ENCODE peak calls at places on chromosomes 6 and 20, in five cellular contexts. E is IMR-90, U is dorsolateral prefrontal cortex, K is brain microvascular endothelial cell, O is progenitor cell of endocrine pancreas. L is an unnamed sample.

GRCh38 chr6:138772596-138773176 is 883 bp upstream of the CCDC28A start:
- DNase-seq in K (no peak), U (no peak), E (no peak), O (no peak), L (no peak)

GRCh38 chr20:45406260-45407066 is 1.6 kb upstream of the DBNDD2 start:
- DNase-seq in E (no peak), U (peak; percentile 53), O (peak; percentile 40), K (no peak), L (peak; percentile 49)

GRCh38 chr6:43972915-43973304 is 154.3 kb downstream of the MRPL14 start:
- DNase-seq in U (peak; percentile 88), O (no peak), K (peak; percentile 65), E (peak; percentile 95), L (peak; percentile 44)

GRCh38 chr6:10237284-10238043 is 177.4 kb downstream of the TFAP2A start:
- DNase-seq in O (no peak), K (peak; percentile 2), U (no peak), E (peak; percentile 1), L (no peak)

GRCh38 chr6:16760536-16761468 is at the start of gene ATXN1:
- DNase-seq in O (peak; percentile 54), K (peak; percentile 70), U (no peak), E (peak; percentile 65), L (peak; percentile 74)

GRCh38 chr6:47161176-47161687 is 119.1 kb upstream of the ADGRF1 start:
- DNase-seq in K (no peak), O (no peak), E (peak; percentile 36), U (no peak), L (no peak)

GRCh38 chr20:63896136-63896890 is 1.4 kb downstream of the DNAJC5 start:
- DNase-seq in O (no peak), U (peak; percentile 34), E (peak; percentile 46), K (no peak), L (no peak)

GRCh38 chr6:118509009-118509617 is 39.0 kb upstream of the PLN start:
- DNase-seq in O (no peak), K (peak; percentile 40), U (peak; percentile 28), E (peak; percentile 55), L (no peak)

GRCh38 chr6:137736048-137736846 is 130.8 kb upstream of the TNFAIP3 start:
- DNase-seq in K (no peak), U (no peak), E (no peak), O (no peak), L (no peak)

GRCh38 chr20:52152416-52152815 is 39.2 kb downstream of the ZFP64 start:
- DNase-seq in U (no peak), O (no peak), K (no peak), E (no peak), L (no peak)

GRCh38 chr6:108732101-108732870 is 115.9 kb upstream of the ARMC2 start:
- DNase-seq in K (no peak), E (peak; percentile 46), U (no peak), O (no peak), L (no peak)

GRCh38 chr6:16684195-16684689 is 77.0 kb downstream of the ATXN1 start:
- DNase-seq in U (no peak), K (no peak), O (no peak), E (no peak), L (no peak)

GRCh38 chr20:54980321-54980960 is 505.0 kb downstream of the DOK5 start:
- DNase-seq in O (no peak), K (no peak), U (no peak), E (no peak), L (no peak)

GRCh38 chr6:40485300-40485699 is 101.9 kb downstream of the LRFN2 start:
- DNase-seq in O (no peak), U (no peak), E (no peak), K (no peak), L (no peak)

GRCh38 chr6:37882724-37883413 is 63.3 kb downstream of the ZFAND3 start:
- DNase-seq in O (no peak), U (no peak), E (peak; percentile 87), K (peak; percentile 72), L (no peak)

GRCh38 chr20:20102859-20103258 is 50.5 kb downstream of the CFAP61 start:
- DNase-seq in E (no peak), U (no peak), O (no peak), K (no peak), L (no peak)

GRCh38 chr6:148760143-148760505 is 13.3 kb downstream of the UST start:
- DNase-seq in K (no peak), U (no peak), O (no peak), E (no peak), L (no peak)

GRCh38 chr6:624979-625378 is 31.9 kb downstream of the HUS1B start:
- DNase-seq in E (peak; percentile 51), O (no peak), U (no peak), K (peak; percentile 19), L (no peak)

GRCh38 chr6:91497770-91498169 is 910.9 kb upstream of the MAP3K7 start:
- DNase-seq in K (no peak), U (no peak), O (no peak), E (no peak), L (no peak)

GRCh38 chr6:140980265-140980887 is 1152.3 kb upstream of the GJE1 start:
- DNase-seq in O (no peak), E (peak; percentile 15), K (peak; percentile 27), U (no peak), L (no peak)

GRCh38 chr6:148401581-148401980 is 58.9 kb downstream of the SASH1 start:
- DNase-seq in K (no peak), O (no peak), U (no peak), E (no peak), L (no peak)

GRCh38 chr6:21188505-21189223 is 404.9 kb upstream of the SOX4 start:
- DNase-seq in E (no peak), O (no peak), K (peak; percentile 5), U (no peak), L (no peak)

GRCh38 chr20:35541118-35541782 is 628 bp upstream of the ERGIC3 start:
- DNase-seq in U (no peak), K (no peak), E (no peak), O (no peak), L (no peak)

GRCh38 chr6:137000825-137001224 is 43.9 kb downstream of the IL20RA start:
- DNase-seq in E (no peak), K (no peak), O (no peak), U (no peak), L (no peak)

GRCh38 chr6:113758214-113758613 is 98.9 kb upstream of the MARCKS start:
- DNase-seq in K (no peak), O (no peak), U (no peak), E (no peak), L (no peak)
- TF ChIP-seq CTCF in K (no peak), O (no peak), U (no peak), E (no peak), L (no peak)

DNA sequence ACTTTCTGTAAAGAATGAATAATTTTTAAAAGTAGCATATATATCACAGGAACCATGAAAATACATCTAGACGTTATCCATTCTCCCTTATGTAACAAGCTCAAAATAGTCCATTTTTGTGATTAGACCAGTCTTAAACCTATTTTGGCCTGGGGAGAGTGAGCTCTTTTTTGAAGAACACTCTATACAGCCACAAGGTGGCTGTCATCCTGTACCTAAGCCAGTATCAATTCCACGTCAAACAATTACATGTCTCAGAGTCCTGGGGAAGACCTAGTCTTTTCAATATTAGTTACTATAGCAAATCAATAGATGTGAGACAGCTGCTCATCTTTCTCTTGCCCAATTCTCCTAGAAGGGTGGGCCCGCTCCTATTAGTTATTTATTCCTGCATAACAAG is 28.4 kb downstream of the FBXO5 start:
- DNase-seq in E (no peak), U (no peak), K (no peak), O (no peak), L (no peak)
- TF ChIP-seq CTCF in E (no peak), U (no peak), K (peak; percentile 25), O (peak; percentile 13), L (no peak)

GRCh38 chr20:17287998-17288397 is 61.2 kb downstream of the PCSK2 start:
- DNase-seq in K (no peak), O (no peak), E (no peak), U (no peak), L (no peak)

GRCh38 chr20:17287503-17287902 is 60.7 kb downstream of the PCSK2 start:
- DNase-seq in U (no peak), K (no peak), O (no peak), E (no peak), L (no peak)
- TF ChIP-seq CTCF in U (no peak), K (peak; percentile 30), O (peak; percentile 41), E (peak; percentile 4), L (peak; percentile 40)

GRCh38 chr6:24522821-24523175 is 28.0 kb downstream of the ALDH5A1 start:
- DNase-seq in O (no peak), E (no peak), U (no peak), K (no peak), L (no peak)

GRCh38 chr6:24522090-24522820 is 27.5 kb downstream of the ALDH5A1 start:
- DNase-seq in K (no peak), E (peak; percentile 17), U (no peak), O (no peak), L (no peak)

GRCh38 chr6:24524329-24524728 is 29.6 kb downstream of the ALDH5A1 start:
- DNase-seq in E (no peak), U (no peak), O (no peak), K (no peak), L (no peak)

GRCh38 chr6:24520929-24521546 is 26.3 kb downstream of the ALDH5A1 start:
- DNase-seq in E (peak; percentile 19), O (no peak), K (peak; percentile 31), U (peak; percentile 14), L (no peak)

DNA sequence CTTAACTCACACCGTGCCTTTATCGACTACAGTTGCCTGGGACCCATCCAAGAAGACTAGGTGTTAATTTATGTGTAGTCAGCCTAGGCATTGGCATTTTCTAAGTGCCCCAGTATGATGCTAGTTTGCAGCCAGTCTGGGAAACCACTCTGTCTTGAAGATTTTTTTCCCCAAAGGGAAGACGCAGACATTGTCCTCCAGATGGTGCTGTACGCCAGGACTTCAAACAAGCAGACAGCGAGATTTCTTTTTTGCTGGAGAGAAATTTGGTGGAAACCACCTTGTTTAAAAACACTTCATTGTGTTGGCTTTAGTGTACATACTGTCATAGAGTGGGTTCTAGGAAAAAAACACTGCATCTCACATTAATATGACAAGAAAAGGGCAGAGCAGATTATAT is 30.0 kb downstream of the ALDH5A1 start:
- DNase-seq in K (peak; percentile 51), E (peak; percentile 59), U (no peak), O (no peak), L (no peak)
- TF ChIP-seq CTCF in K (peak; percentile 79), E (peak; percentile 59), U (peak; percentile 39), O (peak; percentile 71), L (peak; percentile 33)

DNA sequence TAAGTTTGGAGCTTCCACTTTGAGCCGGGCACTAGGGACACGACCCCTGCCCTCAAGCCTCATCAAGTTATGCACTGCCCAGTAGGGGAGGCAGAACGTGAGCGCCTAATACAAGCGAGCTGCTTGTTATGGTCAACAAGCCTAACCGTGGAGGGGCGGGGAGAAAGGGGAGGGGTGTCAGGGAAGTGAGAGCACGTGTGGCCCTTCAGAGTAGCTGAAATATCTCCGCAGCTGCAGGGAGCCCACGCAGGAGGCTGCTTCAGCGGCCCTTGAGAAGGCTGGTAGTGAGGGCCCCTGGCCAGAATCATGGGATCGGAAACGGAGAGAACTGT is 713 bp downstream of the ALDH5A1 start:
- DNase-seq in E (peak; percentile 14), O (peak; percentile 40), U (peak; percentile 49), K (peak; percentile 31), L (no peak)
- TF ChIP-seq CTCF in E (no peak), O (no peak), U (no peak), K (no peak), L (no peak)

DNA sequence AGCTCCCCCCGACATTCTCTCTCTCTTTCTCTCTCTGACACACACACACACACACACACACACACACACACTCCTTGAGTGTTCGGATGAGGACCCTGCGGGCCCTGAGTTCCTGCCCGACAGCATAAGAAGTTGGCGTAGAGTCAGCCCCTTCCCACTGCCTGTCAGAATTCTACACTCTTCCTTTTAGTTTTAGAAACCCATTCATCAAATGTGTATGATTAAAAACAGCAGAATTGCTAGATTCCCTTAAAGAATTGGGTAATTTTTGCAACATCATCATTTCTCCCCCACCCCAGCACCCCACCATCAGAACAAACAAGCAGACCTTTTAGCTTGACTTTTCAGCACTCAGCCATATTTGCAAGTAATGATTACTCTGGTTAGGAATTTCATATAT is 322.8 kb downstream of the FARS2 start:
- DNase-seq in E (peak; percentile 66), O (no peak), K (peak; percentile 29), U (no peak), L (no peak)
- TF ChIP-seq CTCF in E (no peak), O (no peak), K (no peak), U (no peak), L (no peak)